ENCODE peak calls at places on chromosome 20, in seven cellular contexts. One of them, this sample, is unnamed.

GRCh38 chr20:17856837-17857605 is 111.6 kb downstream of the SNX5 start:
- DNase-seq in iPS DF 6.9: no peak
- DNase-seq in NCI-H1092: no peak
- DNase-seq in effector CD4-positive, alpha-beta T cell: no peak
- DNase-seq in caudate nucleus: no peak
- DNase-seq in psoas muscle: no peak
- DNase-seq in SHP77: no peak
- DNase-seq in this sample: no peak

GRCh38 chr20:57633945-57634491 is 13.8 kb upstream of the ZBP1 start:
- DNase-seq in caudate nucleus: no peak
- DNase-seq in iPS DF 6.9: no peak
- DNase-seq in NCI-H1092: no peak
- DNase-seq in effector CD4-positive, alpha-beta T cell: no peak
- DNase-seq in psoas muscle: no peak
- DNase-seq in SHP77: no peak
- DNase-seq in this sample: no peak

GRCh38 chr20:46010491-46011405 is 2.0 kb downstream of the MMP9 start:
- DNase-seq in SHP77: no peak
- DNase-seq in iPS DF 6.9: no peak
- DNase-seq in NCI-H1092: no peak
- DNase-seq in effector CD4-positive, alpha-beta T cell: peak
- DNase-seq in psoas muscle: no peak
- DNase-seq in caudate nucleus: no peak
- DNase-seq in this sample: no peak

GRCh38 chr20:33729101-33729500 is 2.7 kb upstream of the ZNF341 start:
- DNase-seq in psoas muscle: no peak
- DNase-seq in iPS DF 6.9: no peak
- DNase-seq in caudate nucleus: no peak
- DNase-seq in effector CD4-positive, alpha-beta T cell: no peak
- DNase-seq in NCI-H1092: no peak
- DNase-seq in SHP77: no peak
- DNase-seq in this sample: no peak

GRCh38 chr20:51480507-51481270 is 61.8 kb downstream of the NFATC2 start:
- DNase-seq in SHP77: no peak
- DNase-seq in NCI-H1092: no peak
- DNase-seq in effector CD4-positive, alpha-beta T cell: peak
- DNase-seq in iPS DF 6.9: no peak
- DNase-seq in psoas muscle: no peak
- DNase-seq in caudate nucleus: no peak
- DNase-seq in this sample: no peak

GRCh38 chr20:38680492-38681118 is 43.7 kb upstream of the SLC32A1 start:
- DNase-seq in iPS DF 6.9: no peak
- DNase-seq in SHP77: no peak
- DNase-seq in psoas muscle: no peak
- DNase-seq in effector CD4-positive, alpha-beta T cell: no peak
- DNase-seq in NCI-H1092: no peak
- DNase-seq in caudate nucleus: peak
- DNase-seq in this sample: no peak

GRCh38 chr20:47244451-47244850 is 112.0 kb downstream of the ZMYND8 start:
- DNase-seq in NCI-H1092: no peak
- DNase-seq in effector CD4-positive, alpha-beta T cell: no peak
- DNase-seq in caudate nucleus: no peak
- DNase-seq in iPS DF 6.9: no peak
- DNase-seq in psoas muscle: no peak
- DNase-seq in SHP77: no peak
- DNase-seq in this sample: no peak

GRCh38 chr20:61753987-61754956 is 311.4 kb downstream of the TAF4 start:
- DNase-seq in SHP77: no peak
- DNase-seq in caudate nucleus: no peak
- DNase-seq in NCI-H1092: no peak
- DNase-seq in psoas muscle: no peak
- DNase-seq in iPS DF 6.9: no peak
- DNase-seq in effector CD4-positive, alpha-beta T cell: no peak
- DNase-seq in this sample: peak

GRCh38 chr20:43006651-43007375 is 182.9 kb downstream of the PTPRT start:
- DNase-seq in SHP77: no peak
- DNase-seq in iPS DF 6.9: no peak
- DNase-seq in caudate nucleus: no peak
- DNase-seq in psoas muscle: no peak
- DNase-seq in NCI-H1092: no peak
- DNase-seq in effector CD4-positive, alpha-beta T cell: no peak
- DNase-seq in this sample: no peak

GRCh38 chr20:37327748-37328147 is 18.2 kb upstream of the SRC start:
- DNase-seq in NCI-H1092: no peak
- DNase-seq in SHP77: no peak
- DNase-seq in caudate nucleus: no peak
- DNase-seq in effector CD4-positive, alpha-beta T cell: no peak
- DNase-seq in iPS DF 6.9: no peak
- DNase-seq in psoas muscle: peak
- DNase-seq in this sample: peak

GRCh38 chr20:38771621-38772020 is 23.4 kb downstream of the ACTR5 start:
- DNase-seq in caudate nucleus: no peak
- DNase-seq in effector CD4-positive, alpha-beta T cell: no peak
- DNase-seq in psoas muscle: no peak
- DNase-seq in NCI-H1092: no peak
- DNase-seq in iPS DF 6.9: no peak
- DNase-seq in SHP77: no peak
- DNase-seq in this sample: no peak

GRCh38 chr20:62918830-62919229 is 7.5 kb downstream of the DIDO1 start:
- DNase-seq in psoas muscle: no peak
- DNase-seq in NCI-H1092: no peak
- DNase-seq in SHP77: no peak
- DNase-seq in effector CD4-positive, alpha-beta T cell: peak
- DNase-seq in caudate nucleus: no peak
- DNase-seq in iPS DF 6.9: no peak
- DNase-seq in this sample: no peak

GRCh38 chr20:46897471-46897870 is 2.8 kb downstream of the EYA2 start:
- DNase-seq in iPS DF 6.9: no peak
- DNase-seq in SHP77: no peak
- DNase-seq in NCI-H1092: no peak
- DNase-seq in effector CD4-positive, alpha-beta T cell: no peak
- DNase-seq in psoas muscle: no peak
- DNase-seq in caudate nucleus: no peak
- DNase-seq in this sample: no peak

GRCh38 chr20:32577657-32578056 is 7.5 kb downstream of the NOL4L start:
- DNase-seq in effector CD4-positive, alpha-beta T cell: no peak
- DNase-seq in iPS DF 6.9: no peak
- DNase-seq in NCI-H1092: no peak
- DNase-seq in psoas muscle: no peak
- DNase-seq in caudate nucleus: peak
- DNase-seq in SHP77: no peak
- DNase-seq in this sample: no peak